ENCODE peak calls at places on chromosomes 4 and X, in ten cellular contexts. One of them, this sample, is unnamed.

GRCh38 chr4:170990989-170991589 is 822.1 kb upstream of the GALNTL6 start:
- DNase-seq in T-helper 9 cell: no peak
- DNase-seq in AG08396: no peak
- DNase-seq in A549: no peak
- DNase-seq in iris pigment epithelial cell: peak; percentile 1
- DNase-seq in nephron progenitor cell: peak; percentile 34
- DNase-seq in GM18507: no peak
- DNase-seq in activated CD4-positive, alpha-beta T cell treated with anti-CD3 and anti-CD28 coated beads, Interleukin-2, amount 10 ng/mL, durations not matched to agents 7 days and 5 days: no peak
- DNase-seq in GM12891: no peak
- DNase-seq in stimulated activated naive CD8-positive, alpha-beta T cell treated with anti-CD3 and anti-CD28 coated beads, Interleukin-15, Interleukin-2, amounts not matched to agents 100 U/mL and 50 U/mL, for 24 hours: no peak
- DNase-seq in this sample: no peak

GRCh38 chr4:56863441-56864129 is 42.1 kb upstream of the SPINK2 start:
- DNase-seq in T-helper 9 cell: no peak
- DNase-seq in AG08396: no peak
- DNase-seq in A549: no peak
- DNase-seq in iris pigment epithelial cell: peak; percentile 12
- DNase-seq in nephron progenitor cell: no peak
- DNase-seq in GM18507: no peak
- DNase-seq in activated CD4-positive, alpha-beta T cell treated with anti-CD3 and anti-CD28 coated beads, Interleukin-2, amount 10 ng/mL, durations not matched to agents 7 days and 5 days: no peak
- DNase-seq in GM12891: no peak
- DNase-seq in stimulated activated naive CD8-positive, alpha-beta T cell treated with anti-CD3 and anti-CD28 coated beads, Interleukin-15, Interleukin-2, amounts not matched to agents 100 U/mL and 50 U/mL, for 24 hours: no peak
- DNase-seq in this sample: peak; percentile 16

GRCh38 chr4:120509719-120510118 is 412.8 kb downstream of the PRDM5 start:
- DNase-seq in T-helper 9 cell: no peak
- DNase-seq in AG08396: no peak
- DNase-seq in A549: no peak
- DNase-seq in iris pigment epithelial cell: no peak
- DNase-seq in nephron progenitor cell: no peak
- DNase-seq in GM18507: no peak
- DNase-seq in activated CD4-positive, alpha-beta T cell treated with anti-CD3 and anti-CD28 coated beads, Interleukin-2, amount 10 ng/mL, durations not matched to agents 7 days and 5 days: no peak
- DNase-seq in GM12891: no peak
- DNase-seq in stimulated activated naive CD8-positive, alpha-beta T cell treated with anti-CD3 and anti-CD28 coated beads, Interleukin-15, Interleukin-2, amounts not matched to agents 100 U/mL and 50 U/mL, for 24 hours: no peak
- DNase-seq in this sample: no peak

GRCh38 chr4:172515266-172515879 is 653.2 kb upstream of the GALNT7 start:
- DNase-seq in T-helper 9 cell: no peak
- DNase-seq in AG08396: no peak
- DNase-seq in A549: no peak
- DNase-seq in iris pigment epithelial cell: peak; percentile 30
- DNase-seq in nephron progenitor cell: no peak
- DNase-seq in GM18507: no peak
- DNase-seq in activated CD4-positive, alpha-beta T cell treated with anti-CD3 and anti-CD28 coated beads, Interleukin-2, amount 10 ng/mL, durations not matched to agents 7 days and 5 days: no peak
- DNase-seq in GM12891: no peak
- DNase-seq in stimulated activated naive CD8-positive, alpha-beta T cell treated with anti-CD3 and anti-CD28 coated beads, Interleukin-15, Interleukin-2, amounts not matched to agents 100 U/mL and 50 U/mL, for 24 hours: no peak
- DNase-seq in this sample: no peak

GRCh38 chr4:73731968-73732610 is 8.3 kb upstream of the CXCL8 start:
- DNase-seq in T-helper 9 cell: no peak
- DNase-seq in AG08396: no peak
- DNase-seq in A549: no peak
- DNase-seq in iris pigment epithelial cell: no peak
- DNase-seq in nephron progenitor cell: no peak
- DNase-seq in GM18507: no peak
- DNase-seq in activated CD4-positive, alpha-beta T cell treated with anti-CD3 and anti-CD28 coated beads, Interleukin-2, amount 10 ng/mL, durations not matched to agents 7 days and 5 days: no peak
- DNase-seq in GM12891: no peak
- DNase-seq in stimulated activated naive CD8-positive, alpha-beta T cell treated with anti-CD3 and anti-CD28 coated beads, Interleukin-15, Interleukin-2, amounts not matched to agents 100 U/mL and 50 U/mL, for 24 hours: no peak
- DNase-seq in this sample: no peak

GRCh38 chr4:59247032-59247431 is 1953.1 kb upstream of the ADGRL3 start:
- DNase-seq in T-helper 9 cell: no peak
- DNase-seq in AG08396: no peak
- DNase-seq in A549: no peak
- DNase-seq in iris pigment epithelial cell: peak; percentile 1
- DNase-seq in nephron progenitor cell: no peak
- DNase-seq in GM18507: no peak
- DNase-seq in activated CD4-positive, alpha-beta T cell treated with anti-CD3 and anti-CD28 coated beads, Interleukin-2, amount 10 ng/mL, durations not matched to agents 7 days and 5 days: no peak
- DNase-seq in GM12891: no peak
- DNase-seq in stimulated activated naive CD8-positive, alpha-beta T cell treated with anti-CD3 and anti-CD28 coated beads, Interleukin-15, Interleukin-2, amounts not matched to agents 100 U/mL and 50 U/mL, for 24 hours: no peak
- DNase-seq in this sample: no peak

GRCh38 chr4:13980317-13980716 is 352.8 kb upstream of the BOD1L1 start:
- DNase-seq in T-helper 9 cell: no peak
- DNase-seq in AG08396: peak; percentile 80
- DNase-seq in A549: no peak
- DNase-seq in iris pigment epithelial cell: peak; percentile 98
- DNase-seq in nephron progenitor cell: no peak
- DNase-seq in GM18507: no peak
- DNase-seq in activated CD4-positive, alpha-beta T cell treated with anti-CD3 and anti-CD28 coated beads, Interleukin-2, amount 10 ng/mL, durations not matched to agents 7 days and 5 days: no peak
- DNase-seq in GM12891: no peak
- DNase-seq in stimulated activated naive CD8-positive, alpha-beta T cell treated with anti-CD3 and anti-CD28 coated beads, Interleukin-15, Interleukin-2, amounts not matched to agents 100 U/mL and 50 U/mL, for 24 hours: no peak
- DNase-seq in this sample: no peak

GRCh38 chrX:141468940-141469339 is 115.6 kb downstream of the SPANXA1 start:
- DNase-seq in T-helper 9 cell: no peak
- DNase-seq in AG08396: no peak
- DNase-seq in A549: no peak
- DNase-seq in iris pigment epithelial cell: peak; percentile 47
- DNase-seq in nephron progenitor cell: no peak
- DNase-seq in GM18507: no peak
- DNase-seq in activated CD4-positive, alpha-beta T cell treated with anti-CD3 and anti-CD28 coated beads, Interleukin-2, amount 10 ng/mL, durations not matched to agents 7 days and 5 days: no peak
- DNase-seq in GM12891: no peak
- DNase-seq in stimulated activated naive CD8-positive, alpha-beta T cell treated with anti-CD3 and anti-CD28 coated beads, Interleukin-15, Interleukin-2, amounts not matched to agents 100 U/mL and 50 U/mL, for 24 hours: no peak
- DNase-seq in this sample: no peak

GRCh38 chr4:23455482-23455881 is 434.4 kb downstream of the PPARGC1A start:
- DNase-seq in T-helper 9 cell: no peak
- DNase-seq in AG08396: no peak
- DNase-seq in A549: no peak
- DNase-seq in iris pigment epithelial cell: no peak
- DNase-seq in nephron progenitor cell: peak; percentile 6
- DNase-seq in GM18507: no peak
- DNase-seq in activated CD4-positive, alpha-beta T cell treated with anti-CD3 and anti-CD28 coated beads, Interleukin-2, amount 10 ng/mL, durations not matched to agents 7 days and 5 days: no peak
- DNase-seq in GM12891: no peak
- DNase-seq in stimulated activated naive CD8-positive, alpha-beta T cell treated with anti-CD3 and anti-CD28 coated beads, Interleukin-15, Interleukin-2, amounts not matched to agents 100 U/mL and 50 U/mL, for 24 hours: no peak
- DNase-seq in this sample: no peak

GRCh38 chr4:168304744-168305459 is 13.7 kb downstream of the DDX60 start:
- DNase-seq in T-helper 9 cell: no peak
- DNase-seq in AG08396: peak; percentile 7
- DNase-seq in A549: peak; percentile 24
- DNase-seq in iris pigment epithelial cell: peak; percentile 22
- DNase-seq in nephron progenitor cell: no peak
- DNase-seq in GM18507: no peak
- DNase-seq in activated CD4-positive, alpha-beta T cell treated with anti-CD3 and anti-CD28 coated beads, Interleukin-2, amount 10 ng/mL, durations not matched to agents 7 days and 5 days: no peak
- DNase-seq in GM12891: no peak
- DNase-seq in stimulated activated naive CD8-positive, alpha-beta T cell treated with anti-CD3 and anti-CD28 coated beads, Interleukin-15, Interleukin-2, amounts not matched to agents 100 U/mL and 50 U/mL, for 24 hours: no peak
- DNase-seq in this sample: no peak

GRCh38 chrX:81728622-81729021 is 526.7 kb downstream of the SH3BGRL start:
- DNase-seq in T-helper 9 cell: no peak
- DNase-seq in AG08396: no peak
- DNase-seq in A549: no peak
- DNase-seq in iris pigment epithelial cell: no peak
- DNase-seq in nephron progenitor cell: no peak
- DNase-seq in GM18507: no peak
- DNase-seq in activated CD4-positive, alpha-beta T cell treated with anti-CD3 and anti-CD28 coated beads, Interleukin-2, amount 10 ng/mL, durations not matched to agents 7 days and 5 days: no peak
- DNase-seq in GM12891: no peak
- DNase-seq in stimulated activated naive CD8-positive, alpha-beta T cell treated with anti-CD3 and anti-CD28 coated beads, Interleukin-15, Interleukin-2, amounts not matched to agents 100 U/mL and 50 U/mL, for 24 hours: no peak
- DNase-seq in this sample: no peak

GRCh38 chr4:14262221-14262620 is 634.7 kb upstream of the BOD1L1 start:
- DNase-seq in T-helper 9 cell: no peak
- DNase-seq in AG08396: no peak
- DNase-seq in A549: no peak
- DNase-seq in iris pigment epithelial cell: no peak
- DNase-seq in nephron progenitor cell: no peak
- DNase-seq in GM18507: no peak
- DNase-seq in activated CD4-positive, alpha-beta T cell treated with anti-CD3 and anti-CD28 coated beads, Interleukin-2, amount 10 ng/mL, durations not matched to agents 7 days and 5 days: no peak
- DNase-seq in GM12891: no peak
- DNase-seq in stimulated activated naive CD8-positive, alpha-beta T cell treated with anti-CD3 and anti-CD28 coated beads, Interleukin-15, Interleukin-2, amounts not matched to agents 100 U/mL and 50 U/mL, for 24 hours: no peak
- DNase-seq in this sample: no peak

GRCh38 chr4:128812360-128812958 is 3.0 kb downstream of the JADE1 start:
- DNase-seq in T-helper 9 cell: peak; percentile 25
- DNase-seq in AG08396: peak; percentile 74
- DNase-seq in A549: peak; percentile 34
- DNase-seq in iris pigment epithelial cell: peak; percentile 83
- DNase-seq in nephron progenitor cell: no peak
- DNase-seq in GM18507: no peak
- DNase-seq in activated CD4-positive, alpha-beta T cell treated with anti-CD3 and anti-CD28 coated beads, Interleukin-2, amount 10 ng/mL, durations not matched to agents 7 days and 5 days: peak; percentile 63
- DNase-seq in GM12891: peak; percentile 36
- DNase-seq in stimulated activated naive CD8-positive, alpha-beta T cell treated with anti-CD3 and anti-CD28 coated beads, Interleukin-15, Interleukin-2, amounts not matched to agents 100 U/mL and 50 U/mL, for 24 hours: no peak
- DNase-seq in this sample: peak; percentile 54

GRCh38 chr4:90163872-90164271 is 36.7 kb downstream of the CCSER1 start:
- DNase-seq in T-helper 9 cell: no peak
- DNase-seq in AG08396: no peak
- DNase-seq in A549: no peak
- DNase-seq in iris pigment epithelial cell: no peak
- DNase-seq in nephron progenitor cell: no peak
- DNase-seq in GM18507: no peak
- DNase-seq in activated CD4-positive, alpha-beta T cell treated with anti-CD3 and anti-CD28 coated beads, Interleukin-2, amount 10 ng/mL, durations not matched to agents 7 days and 5 days: no peak
- DNase-seq in GM12891: no peak
- DNase-seq in stimulated activated naive CD8-positive, alpha-beta T cell treated with anti-CD3 and anti-CD28 coated beads, Interleukin-15, Interleukin-2, amounts not matched to agents 100 U/mL and 50 U/mL, for 24 hours: no peak
- DNase-seq in this sample: no peak

GRCh38 chr4:142960867-142961644 is 115.0 kb upstream of the INPP4B start:
- DNase-seq in T-helper 9 cell: no peak
- DNase-seq in AG08396: no peak
- DNase-seq in A549: no peak
- DNase-seq in iris pigment epithelial cell: no peak
- DNase-seq in nephron progenitor cell: no peak
- DNase-seq in GM18507: no peak
- DNase-seq in activated CD4-positive, alpha-beta T cell treated with anti-CD3 and anti-CD28 coated beads, Interleukin-2, amount 10 ng/mL, durations not matched to agents 7 days and 5 days: no peak
- DNase-seq in GM12891: no peak
- DNase-seq in stimulated activated naive CD8-positive, alpha-beta T cell treated with anti-CD3 and anti-CD28 coated beads, Interleukin-15, Interleukin-2, amounts not matched to agents 100 U/mL and 50 U/mL, for 24 hours: no peak
- DNase-seq in this sample: no peak

GRCh38 chrX:43703211-43703791 is 47.2 kb downstream of the MAOA start:
- DNase-seq in T-helper 9 cell: no peak
- DNase-seq in AG08396: no peak
- DNase-seq in A549: no peak
- DNase-seq in iris pigment epithelial cell: peak; percentile 61
- DNase-seq in nephron progenitor cell: no peak
- DNase-seq in GM18507: no peak
- DNase-seq in activated CD4-positive, alpha-beta T cell treated with anti-CD3 and anti-CD28 coated beads, Interleukin-2, amount 10 ng/mL, durations not matched to agents 7 days and 5 days: no peak
- DNase-seq in GM12891: no peak
- DNase-seq in stimulated activated naive CD8-positive, alpha-beta T cell treated with anti-CD3 and anti-CD28 coated beads, Interleukin-15, Interleukin-2, amounts not matched to agents 100 U/mL and 50 U/mL, for 24 hours: no peak
- DNase-seq in this sample: no peak

GRCh38 chrX:8305336-8305735 is 134.3 kb upstream of the VCX2 start:
- DNase-seq in T-helper 9 cell: no peak
- DNase-seq in AG08396: no peak
- DNase-seq in A549: no peak
- DNase-seq in iris pigment epithelial cell: no peak
- DNase-seq in nephron progenitor cell: peak; percentile 6
- DNase-seq in GM18507: no peak
- DNase-seq in activated CD4-positive, alpha-beta T cell treated with anti-CD3 and anti-CD28 coated beads, Interleukin-2, amount 10 ng/mL, durations not matched to agents 7 days and 5 days: no peak
- DNase-seq in GM12891: no peak
- DNase-seq in stimulated activated naive CD8-positive, alpha-beta T cell treated with anti-CD3 and anti-CD28 coated beads, Interleukin-15, Interleukin-2, amounts not matched to agents 100 U/mL and 50 U/mL, for 24 hours: no peak
- DNase-seq in this sample: no peak

GRCh38 chrX:5399403-5399802 is 829.3 kb downstream of the NLGN4X start:
- DNase-seq in T-helper 9 cell: no peak
- DNase-seq in AG08396: no peak
- DNase-seq in A549: no peak
- DNase-seq in iris pigment epithelial cell: no peak
- DNase-seq in nephron progenitor cell: no peak
- DNase-seq in GM18507: no peak
- DNase-seq in activated CD4-positive, alpha-beta T cell treated with anti-CD3 and anti-CD28 coated beads, Interleukin-2, amount 10 ng/mL, durations not matched to agents 7 days and 5 days: no peak
- DNase-seq in GM12891: no peak
- DNase-seq in stimulated activated naive CD8-positive, alpha-beta T cell treated with anti-CD3 and anti-CD28 coated beads, Interleukin-15, Interleukin-2, amounts not matched to agents 100 U/mL and 50 U/mL, for 24 hours: no peak
- DNase-seq in this sample: no peak

GRCh38 chrX:68696267-68696666 is 48.8 kb downstream of the STARD8 start:
- DNase-seq in T-helper 9 cell: no peak
- DNase-seq in AG08396: no peak
- DNase-seq in A549: no peak
- DNase-seq in iris pigment epithelial cell: no peak
- DNase-seq in nephron progenitor cell: no peak
- DNase-seq in GM18507: no peak
- DNase-seq in activated CD4-positive, alpha-beta T cell treated with anti-CD3 and anti-CD28 coated beads, Interleukin-2, amount 10 ng/mL, durations not matched to agents 7 days and 5 days: no peak
- DNase-seq in GM12891: no peak
- DNase-seq in stimulated activated naive CD8-positive, alpha-beta T cell treated with anti-CD3 and anti-CD28 coated beads, Interleukin-15, Interleukin-2, amounts not matched to agents 100 U/mL and 50 U/mL, for 24 hours: no peak
- DNase-seq in this sample: no peak

GRCh38 chrX:110418857-110419249 is 60.2 kb downstream of the RTL9 start:
- DNase-seq in T-helper 9 cell: no peak
- DNase-seq in AG08396: peak; percentile 20
- DNase-seq in A549: no peak
- DNase-seq in iris pigment epithelial cell: peak; percentile 49
- DNase-seq in nephron progenitor cell: no peak
- DNase-seq in GM18507: no peak
- DNase-seq in activated CD4-positive, alpha-beta T cell treated with anti-CD3 and anti-CD28 coated beads, Interleukin-2, amount 10 ng/mL, durations not matched to agents 7 days and 5 days: no peak
- DNase-seq in GM12891: no peak
- DNase-seq in stimulated activated naive CD8-positive, alpha-beta T cell treated with anti-CD3 and anti-CD28 coated beads, Interleukin-15, Interleukin-2, amounts not matched to agents 100 U/mL and 50 U/mL, for 24 hours: no peak
- DNase-seq in this sample: no peak

GRCh38 chr4:185142911-185143595 is at the start of gene SLC25A4:
- DNase-seq in T-helper 9 cell: peak; percentile 78
- DNase-seq in AG08396: peak; percentile 95
- DNase-seq in A549: peak; percentile 62
- DNase-seq in iris pigment epithelial cell: peak; percentile 64
- DNase-seq in nephron progenitor cell: peak; percentile 89
- DNase-seq in GM18507: peak; percentile 91
- DNase-seq in activated CD4-positive, alpha-beta T cell treated with anti-CD3 and anti-CD28 coated beads, Interleukin-2, amount 10 ng/mL, durations not matched to agents 7 days and 5 days: peak; percentile 66
- DNase-seq in GM12891: peak; percentile 89
- DNase-seq in stimulated activated naive CD8-positive, alpha-beta T cell treated with anti-CD3 and anti-CD28 coated beads, Interleukin-15, Interleukin-2, amounts not matched to agents 100 U/mL and 50 U/mL, for 24 hours: peak; percentile 92
- DNase-seq in this sample: peak; percentile 92

GRCh38 chr4:10640535-10641159 is 43.9 kb downstream of the CLNK start:
- DNase-seq in T-helper 9 cell: no peak
- DNase-seq in AG08396: no peak
- DNase-seq in A549: no peak
- DNase-seq in iris pigment epithelial cell: no peak
- DNase-seq in nephron progenitor cell: no peak
- DNase-seq in GM18507: no peak
- DNase-seq in activated CD4-positive, alpha-beta T cell treated with anti-CD3 and anti-CD28 coated beads, Interleukin-2, amount 10 ng/mL, durations not matched to agents 7 days and 5 days: no peak
- DNase-seq in GM12891: no peak
- DNase-seq in stimulated activated naive CD8-positive, alpha-beta T cell treated with anti-CD3 and anti-CD28 coated beads, Interleukin-15, Interleukin-2, amounts not matched to agents 100 U/mL and 50 U/mL, for 24 hours: no peak
- DNase-seq in this sample: no peak